ENCODE peak calls at places on chromosome 15, in nine cellular contexts. One of them, this sample, is unnamed.

GRCh38 chr15:41417812-41418211 is 917 bp downstream of the RTF1 start:
- DNase-seq in mucosa of gallbladder: no peak
- DNase-seq in ACHN: peak
- DNase-seq in iris pigment epithelial cell: peak
- DNase-seq in activated T-helper 9 cell treated with anti-CD3 and anti-CD28 coated beads, Interleukin-2, amount 50 U/mL, for 16 hours: no peak
- DNase-seq in A172: no peak
- DNase-seq in dermis blood vessel endothelial cell: no peak
- DNase-seq in C1 segment of cervical spinal cord: no peak
- DNase-seq in hippocampal formation: no peak
- DNase-seq in this sample: no peak

GRCh38 chr15:28920781-28921331 is 35.1 kb downstream of the APBA2 start:
- DNase-seq in mucosa of gallbladder: no peak
- DNase-seq in ACHN: no peak
- DNase-seq in iris pigment epithelial cell: no peak
- DNase-seq in activated T-helper 9 cell treated with anti-CD3 and anti-CD28 coated beads, Interleukin-2, amount 50 U/mL, for 16 hours: no peak
- DNase-seq in A172: no peak
- DNase-seq in dermis blood vessel endothelial cell: no peak
- DNase-seq in C1 segment of cervical spinal cord: no peak
- DNase-seq in hippocampal formation: no peak
- DNase-seq in this sample: no peak

GRCh38 chr15:65101418-65101890 is 13.5 kb downstream of the UBAP1L start:
- DNase-seq in mucosa of gallbladder: peak
- DNase-seq in ACHN: peak
- DNase-seq in iris pigment epithelial cell: peak
- DNase-seq in activated T-helper 9 cell treated with anti-CD3 and anti-CD28 coated beads, Interleukin-2, amount 50 U/mL, for 16 hours: no peak
- DNase-seq in A172: peak
- DNase-seq in dermis blood vessel endothelial cell: peak
- DNase-seq in C1 segment of cervical spinal cord: peak
- DNase-seq in hippocampal formation: peak
- DNase-seq in this sample: no peak

GRCh38 chr15:75061272-75061671 is 37.9 kb downstream of the PPCDC start:
- DNase-seq in mucosa of gallbladder: peak
- DNase-seq in ACHN: no peak
- DNase-seq in iris pigment epithelial cell: peak
- DNase-seq in activated T-helper 9 cell treated with anti-CD3 and anti-CD28 coated beads, Interleukin-2, amount 50 U/mL, for 16 hours: no peak
- DNase-seq in A172: no peak
- DNase-seq in dermis blood vessel endothelial cell: no peak
- DNase-seq in C1 segment of cervical spinal cord: no peak
- DNase-seq in hippocampal formation: no peak
- DNase-seq in this sample: no peak

GRCh38 chr15:96565266-96565665 is 234.8 kb downstream of the NR2F2 start:
- DNase-seq in mucosa of gallbladder: no peak
- DNase-seq in ACHN: no peak
- DNase-seq in iris pigment epithelial cell: no peak
- DNase-seq in activated T-helper 9 cell treated with anti-CD3 and anti-CD28 coated beads, Interleukin-2, amount 50 U/mL, for 16 hours: no peak
- DNase-seq in A172: no peak
- DNase-seq in dermis blood vessel endothelial cell: no peak
- DNase-seq in C1 segment of cervical spinal cord: no peak
- DNase-seq in hippocampal formation: no peak
- DNase-seq in this sample: no peak

GRCh38 chr15:36527512-36528162 is 51.8 kb upstream of the CDIN1 start:
- DNase-seq in mucosa of gallbladder: no peak
- DNase-seq in ACHN: no peak
- DNase-seq in iris pigment epithelial cell: no peak
- DNase-seq in activated T-helper 9 cell treated with anti-CD3 and anti-CD28 coated beads, Interleukin-2, amount 50 U/mL, for 16 hours: no peak
- DNase-seq in A172: no peak
- DNase-seq in dermis blood vessel endothelial cell: no peak
- DNase-seq in C1 segment of cervical spinal cord: no peak
- DNase-seq in hippocampal formation: no peak
- DNase-seq in this sample: no peak

GRCh38 chr15:58665676-58666075 is 83.8 kb downstream of the ADAM10 start:
- DNase-seq in mucosa of gallbladder: no peak
- DNase-seq in ACHN: no peak
- DNase-seq in iris pigment epithelial cell: no peak
- DNase-seq in activated T-helper 9 cell treated with anti-CD3 and anti-CD28 coated beads, Interleukin-2, amount 50 U/mL, for 16 hours: no peak
- DNase-seq in A172: no peak
- DNase-seq in dermis blood vessel endothelial cell: no peak
- DNase-seq in C1 segment of cervical spinal cord: no peak
- DNase-seq in hippocampal formation: no peak
- DNase-seq in this sample: no peak

GRCh38 chr15:89119489-89120478 is 31.5 kb downstream of the ABHD2 start:
- DNase-seq in mucosa of gallbladder: no peak
- DNase-seq in ACHN: peak
- DNase-seq in iris pigment epithelial cell: peak
- DNase-seq in activated T-helper 9 cell treated with anti-CD3 and anti-CD28 coated beads, Interleukin-2, amount 50 U/mL, for 16 hours: no peak
- DNase-seq in A172: no peak
- DNase-seq in dermis blood vessel endothelial cell: peak
- DNase-seq in C1 segment of cervical spinal cord: no peak
- DNase-seq in hippocampal formation: no peak
- DNase-seq in this sample: no peak

GRCh38 chr15:27059610-27060202 is 88.7 kb downstream of the GABRG3 start:
- DNase-seq in mucosa of gallbladder: peak
- DNase-seq in ACHN: peak
- DNase-seq in iris pigment epithelial cell: peak
- DNase-seq in activated T-helper 9 cell treated with anti-CD3 and anti-CD28 coated beads, Interleukin-2, amount 50 U/mL, for 16 hours: no peak
- DNase-seq in A172: peak
- DNase-seq in dermis blood vessel endothelial cell: peak
- DNase-seq in C1 segment of cervical spinal cord: peak
- DNase-seq in hippocampal formation: peak
- DNase-seq in this sample: peak

GRCh38 chr15:26083457-26084350 is 220.6 kb upstream of the ATP10A start:
- DNase-seq in mucosa of gallbladder: no peak
- DNase-seq in ACHN: no peak
- DNase-seq in iris pigment epithelial cell: no peak
- DNase-seq in activated T-helper 9 cell treated with anti-CD3 and anti-CD28 coated beads, Interleukin-2, amount 50 U/mL, for 16 hours: no peak
- DNase-seq in A172: no peak
- DNase-seq in dermis blood vessel endothelial cell: no peak
- DNase-seq in C1 segment of cervical spinal cord: no peak
- DNase-seq in hippocampal formation: no peak
- DNase-seq in this sample: no peak

GRCh38 chr15:40150163-40150925 is 10.5 kb upstream of the BUB1B start:
- DNase-seq in mucosa of gallbladder: no peak
- DNase-seq in ACHN: peak
- DNase-seq in iris pigment epithelial cell: peak
- DNase-seq in activated T-helper 9 cell treated with anti-CD3 and anti-CD28 coated beads, Interleukin-2, amount 50 U/mL, for 16 hours: no peak
- DNase-seq in A172: peak
- DNase-seq in dermis blood vessel endothelial cell: peak
- DNase-seq in C1 segment of cervical spinal cord: no peak
- DNase-seq in hippocampal formation: no peak
- DNase-seq in this sample: peak

GRCh38 chr15:84608707-84609284 is 8.0 kb downstream of the ZSCAN2 start:
- DNase-seq in mucosa of gallbladder: no peak
- DNase-seq in ACHN: no peak
- DNase-seq in iris pigment epithelial cell: no peak
- DNase-seq in activated T-helper 9 cell treated with anti-CD3 and anti-CD28 coated beads, Interleukin-2, amount 50 U/mL, for 16 hours: no peak
- DNase-seq in A172: no peak
- DNase-seq in dermis blood vessel endothelial cell: no peak
- DNase-seq in C1 segment of cervical spinal cord: no peak
- DNase-seq in hippocampal formation: no peak
- DNase-seq in this sample: no peak

GRCh38 chr15:42955518-42955917 is 34.9 kb upstream of the TTBK2 start:
- DNase-seq in mucosa of gallbladder: no peak
- DNase-seq in ACHN: no peak
- DNase-seq in iris pigment epithelial cell: peak
- DNase-seq in activated T-helper 9 cell treated with anti-CD3 and anti-CD28 coated beads, Interleukin-2, amount 50 U/mL, for 16 hours: no peak
- DNase-seq in A172: no peak
- DNase-seq in dermis blood vessel endothelial cell: no peak
- DNase-seq in C1 segment of cervical spinal cord: no peak
- DNase-seq in hippocampal formation: no peak
- DNase-seq in this sample: no peak

GRCh38 chr15:31079519-31079918 is 22.0 kb downstream of the TRPM1 start:
- DNase-seq in mucosa of gallbladder: no peak
- DNase-seq in ACHN: no peak
- DNase-seq in iris pigment epithelial cell: peak
- DNase-seq in activated T-helper 9 cell treated with anti-CD3 and anti-CD28 coated beads, Interleukin-2, amount 50 U/mL, for 16 hours: no peak
- DNase-seq in A172: no peak
- DNase-seq in dermis blood vessel endothelial cell: no peak
- DNase-seq in C1 segment of cervical spinal cord: no peak
- DNase-seq in hippocampal formation: no peak
- DNase-seq in this sample: no peak